ENCODE peak calls at places on chromosomes 5 and 9, in four cellular contexts. A is neuronal stem cell, Z is GM23248, O is substantia nigra. J is an unnamed sample.

GRCh38 chr9:8733096-8733954 is 933.7 kb upstream of the DMAC1 start:
- DNase-seq in A (peak), Z (no peak), O (peak), J (no peak)

GRCh38 chr5:7856855-7857254 is 5.9 kb upstream of the CFAP90 start:
- DNase-seq in Z (peak), A (peak), O (peak), J (no peak)

GRCh38 chr9:95923794-95924193 is 48.3 kb downstream of the ERCC6L2 start:
- DNase-seq in O (no peak), Z (no peak), A (no peak), J (no peak)

GRCh38 chr9:114889802-114890224 is 40.6 kb downstream of the TNFSF8 start:
- DNase-seq in Z (peak), O (no peak), A (no peak), J (no peak)

GRCh38 chr9:109117856-109118801 is 1.6 kb downstream of the TMEM245 start:
- DNase-seq in Z (peak), A (no peak), O (no peak), J (no peak)

GRCh38 chr9:114551750-114552685 is 35.6 kb upstream of the ATP6V1G1 start:
- DNase-seq in A (no peak), O (no peak), Z (peak), J (peak)

GRCh38 chr9:89313842-89314241 is 2.8 kb downstream of the CKS2 start:
- DNase-seq in Z (peak), O (no peak), A (no peak), J (no peak)

GRCh38 chr5:16806691-16807433 is 129.2 kb downstream of the MYO10 start:
- DNase-seq in Z (no peak), A (no peak), O (no peak), J (no peak)

GRCh38 chr9:5708414-5708813 is 79.5 kb downstream of the RIC1 start:
- DNase-seq in Z (peak), O (no peak), A (no peak), J (no peak)

GRCh38 chr5:5080790-5081189 is 59.3 kb upstream of the ADAMTS16 start:
- DNase-seq in A (no peak), Z (no peak), O (no peak), J (no peak)

GRCh38 chr9:121612511-121612998 is 38.9 kb upstream of the DAB2IP start:
- DNase-seq in O (no peak), A (no peak), Z (no peak), J (no peak)

DNA sequence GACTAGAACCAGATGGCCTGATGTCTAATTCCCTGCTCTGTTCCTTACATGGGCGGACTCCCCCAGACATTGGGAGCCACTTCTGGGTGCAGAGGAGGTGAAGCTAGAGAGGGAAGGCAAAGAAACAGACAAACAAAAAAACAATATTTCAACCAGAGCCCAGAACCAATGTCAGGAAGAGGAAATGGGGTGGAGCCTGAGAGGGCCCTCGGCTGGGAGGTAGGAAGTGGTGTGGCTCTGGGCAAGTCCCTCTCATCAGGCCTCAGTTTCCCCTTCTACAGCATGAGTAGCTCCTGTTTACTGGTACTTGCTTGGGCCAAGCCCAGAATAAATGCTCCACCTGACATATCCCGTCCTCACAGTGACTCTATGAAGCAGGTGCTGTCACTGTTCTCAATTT is 11.1 kb downstream of the SH2D3C start:
- DNase-seq in Z (no peak), A (no peak), O (no peak), J (no peak)
- H3K27ac ChIP-seq in Z (no peak), A (no peak), O (peak), J (no peak)

DNA sequence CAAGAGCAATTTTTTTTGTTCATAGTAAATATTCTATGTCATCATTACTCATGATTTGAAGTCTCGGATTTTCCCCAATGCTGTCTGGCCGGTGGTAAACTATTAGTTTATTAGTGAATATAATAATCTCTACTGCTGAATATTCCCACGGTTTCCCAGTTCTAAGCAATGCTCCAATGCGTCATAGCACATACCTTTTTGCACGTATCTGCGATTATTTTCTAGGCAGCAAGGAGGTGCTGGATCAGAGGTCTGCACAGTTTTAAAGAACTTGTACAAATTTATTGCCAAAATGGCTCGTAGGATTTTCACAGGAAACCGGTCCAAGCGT is 43.9 kb upstream of the TCF7 start:
- DNase-seq in A (no peak), Z (peak), O (no peak), J (no peak)
- H3K27ac ChIP-seq in A (no peak), Z (no peak), O (no peak), J (no peak)

DNA sequence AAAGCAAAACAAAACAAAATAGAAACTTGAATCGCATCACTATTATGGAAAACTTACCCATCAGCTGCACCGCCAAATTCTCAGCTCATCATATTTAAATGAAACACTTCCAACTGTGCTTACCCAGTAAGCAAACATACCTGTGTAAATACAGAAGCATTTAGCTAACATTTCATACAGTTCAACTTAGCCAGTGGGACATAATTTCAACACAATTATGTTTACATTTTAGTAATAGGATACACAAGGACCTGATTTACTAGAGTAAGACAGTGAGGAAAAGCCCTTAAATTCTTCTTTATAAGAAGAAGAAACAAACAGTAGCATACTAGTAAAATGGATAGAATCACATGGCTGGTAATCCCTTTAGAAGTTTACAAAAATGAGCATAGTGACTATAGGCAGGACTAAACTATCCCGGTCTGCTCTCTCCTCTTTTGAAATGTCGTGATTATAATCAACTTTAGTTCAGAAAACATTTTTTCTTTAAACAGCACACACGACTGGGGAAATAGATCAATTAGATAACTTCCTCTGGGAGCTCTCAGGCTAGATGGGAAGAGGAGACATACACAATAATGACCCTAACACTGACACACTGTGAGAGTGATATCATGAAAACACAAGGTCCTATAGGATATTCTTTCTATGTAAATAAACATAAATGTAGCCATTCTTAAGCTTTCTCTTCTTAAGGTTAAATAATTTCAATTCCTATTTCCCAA is 15.8 kb upstream of the CDC20B start:
- DNase-seq in Z (no peak), A (no peak), O (no peak), J (no peak)
- H3K27ac ChIP-seq in Z (no peak), A (no peak), O (no peak), J (no peak)

GRCh38 chr9:129778469-129778868 is 24.5 kb upstream of the TOR1B start:
- DNase-seq in Z (no peak), A (no peak), O (no peak), J (no peak)

GRCh38 chr9:129776938-129777768 is 24.3 kb upstream of the PTGES start:
- DNase-seq in Z (peak), O (peak), A (no peak), J (peak)

GRCh38 chr9:129776566-129776937 is 23.7 kb upstream of the PTGES start:
- DNase-seq in Z (peak), O (no peak), A (no peak), J (no peak)

GRCh38 chr9:129779560-129780190 is 23.3 kb upstream of the TOR1B start:
- DNase-seq in Z (no peak), O (no peak), A (no peak), J (no peak)

GRCh38 chr9:129777769-129778130 is 24.9 kb upstream of the PTGES start:
- DNase-seq in Z (no peak), A (no peak), O (no peak), J (no peak)
- H3K27ac ChIP-seq in Z (peak), A (no peak), O (no peak), J (peak)

J was measured in keratinocyte.